ENCODE peak calls at places on chromosomes 11 and 22, in nine cellular contexts. S is left lung, Q is uterus, K is fibroblast of lung, R is Peyer's patch, H is IMR-90, W is ovary, J is bronchial epithelial cell, G is psoas muscle. A is an unnamed sample. For H3K36me3, the result is how much of the 10 kb centered on the place peaks cover.

GRCh38 chr11:76234704-76235232 is 28.5 kb upstream of the WNT11 start:
- DNase-seq in S (peak), Q (peak), K (no peak), R (no peak), H (no peak), W (peak), J (peak), G (peak), A (peak)

GRCh38 chr22:40030757-40031092 is 36.0 kb downstream of the FAM83F start:
- DNase-seq in S (no peak), Q (no peak), K (no peak), R (no peak), H (no peak), W (no peak), J (no peak), G (no peak), A (no peak)

GRCh38 chr22:36587289-36588154 is 58.6 kb upstream of the EIF3D start:
- DNase-seq in S (no peak), Q (no peak), K (peak), R (no peak), H (peak), W (no peak), J (no peak), G (no peak), A (peak)

GRCh38 chr11:44006882-44007495 is 40.8 kb upstream of the ACCSL start:
- DNase-seq in S (no peak), Q (peak), K (no peak), R (no peak), H (no peak), W (peak), J (no peak), G (no peak), A (peak)

GRCh38 chr11:114260483-114260882 is 35.7 kb upstream of the NNMT start:
- DNase-seq in S (no peak), Q (no peak), K (no peak), R (no peak), H (no peak), W (no peak), J (no peak), G (no peak), A (no peak)

GRCh38 chr11:1205987-1206331 is 16.9 kb upstream of the MUC5B start:
- DNase-seq in S (no peak), Q (no peak), K (no peak), R (peak), H (no peak), W (no peak), J (no peak), G (no peak), A (peak)

GRCh38 chr11:71548120-71548519 is at the start of gene KRTAP5-9:
- DNase-seq in S (no peak), Q (no peak), K (no peak), R (no peak), H (no peak), W (no peak), J (no peak), G (no peak), A (peak)

GRCh38 chr11:60899021-60899936 is 7.1 kb downstream of the PRPF19 start:
- DNase-seq in S (no peak), Q (no peak), K (peak), R (no peak), H (peak), W (no peak), J (peak), G (no peak), A (no peak)

GRCh38 chr11:117818036-117818858 is 6.3 kb downstream of the FXYD2 start:
- DNase-seq in S (no peak), Q (no peak), K (peak), R (no peak), H (peak), W (no peak), J (peak), G (no peak), A (peak)

GRCh38 chr22:45925811-45926351 is 51.1 kb downstream of the WNT7B start:
- DNase-seq in S (no peak), Q (no peak), K (peak), R (no peak), H (no peak), W (no peak), J (peak), G (no peak), A (no peak)

GRCh38 chr22:49327411-49327810 is 500.3 kb downstream of the BRD1 start:
- DNase-seq in S (peak), Q (no peak), K (no peak), R (peak), H (no peak), W (no peak), J (no peak), G (no peak), A (peak)

GRCh38 chr11:41499429-41499828 is 40.0 kb upstream of the LRRC4C start:
- DNase-seq in S (no peak), Q (no peak), K (peak), R (no peak), H (no peak), W (no peak), J (no peak), G (no peak), A (no peak)

GRCh38 chr11:86370171-86370570 is 4.5 kb upstream of the CCDC81 start:
- DNase-seq in S (no peak), Q (no peak), K (no peak), R (no peak), H (no peak), W (no peak), J (no peak), G (no peak), A (no peak)

GRCh38 chr22:18057568-18058209 is 20.1 kb upstream of the PEX26 start:
- DNase-seq in S (peak), Q (peak), K (peak), R (no peak), H (peak), W (peak), J (peak), G (peak), A (peak)

GRCh38 chr11:61480261-61480660 is 28.3 kb upstream of the LRRC10B start:
- DNase-seq in S (no peak), Q (no peak), K (no peak), R (no peak), H (no peak), W (no peak), J (no peak), G (no peak), A (no peak)

DNA sequence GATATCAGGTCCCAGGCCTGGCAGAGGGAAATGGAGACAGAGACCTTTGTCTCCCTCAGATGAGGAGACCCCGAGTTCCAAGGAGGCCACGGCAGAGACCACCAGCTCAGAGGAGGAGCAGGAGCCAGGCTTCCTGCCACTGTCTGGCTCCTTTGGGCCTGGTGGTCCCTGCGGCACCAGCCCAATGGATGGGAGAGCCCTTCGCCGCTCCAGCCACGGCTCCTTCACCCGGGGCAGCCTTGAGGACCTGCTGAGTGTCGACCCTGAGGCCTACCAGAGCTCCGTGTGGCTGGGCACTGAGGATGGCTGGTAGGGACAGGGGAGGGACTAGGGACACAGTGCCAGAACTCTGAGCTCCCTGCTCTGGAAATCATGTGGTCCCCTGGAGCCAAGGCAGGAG is 13.1 kb upstream of the RELT start:
- DNase-seq in S (no peak), Q (no peak), K (no peak), R (no peak), H (no peak), W (no peak), J (no peak), G (no peak), A (no peak)
- H3K36me3 ChIP-seq in S (half or more), Q (under half), K (half or more), R (under half), H (half or more), W (under half), J (under half), G (half or more), A (under half)

GRCh38 chr11:46353706-46354105 is 6.4 kb downstream of the DGKZ start:
- DNase-seq in S (no peak), Q (peak), K (peak), R (no peak), H (peak), W (no peak), J (peak), G (no peak), A (no peak)
- H3K36me3 ChIP-seq in S (under half), Q (under half), K (under half), R (under half), H (under half), W (under half), J (under half), G (under half), A (under half)

GRCh38 chr22:29830585-29830984 is 7.5 kb downstream of the ASCC2 start:
- DNase-seq in S (no peak), Q (no peak), K (no peak), R (no peak), H (no peak), W (no peak), J (no peak), G (peak), A (no peak)

GRCh38 chr22:29833392-29833949 is 4.6 kb downstream of the ASCC2 start:
- DNase-seq in S (no peak), Q (no peak), K (no peak), R (no peak), H (no peak), W (no peak), J (no peak), G (no peak), A (no peak)

GRCh38 chr22:29831958-29832357 is 6.1 kb downstream of the ASCC2 start:
- DNase-seq in S (no peak), Q (no peak), K (no peak), R (no peak), H (no peak), W (no peak), J (no peak), G (no peak), A (no peak)

GRCh38 chr22:29827091-29827490 is 11.0 kb downstream of the ASCC2 start:
- DNase-seq in S (no peak), Q (no peak), K (peak), R (no peak), H (no peak), W (no peak), J (no peak), G (no peak), A (no peak)

DNA sequence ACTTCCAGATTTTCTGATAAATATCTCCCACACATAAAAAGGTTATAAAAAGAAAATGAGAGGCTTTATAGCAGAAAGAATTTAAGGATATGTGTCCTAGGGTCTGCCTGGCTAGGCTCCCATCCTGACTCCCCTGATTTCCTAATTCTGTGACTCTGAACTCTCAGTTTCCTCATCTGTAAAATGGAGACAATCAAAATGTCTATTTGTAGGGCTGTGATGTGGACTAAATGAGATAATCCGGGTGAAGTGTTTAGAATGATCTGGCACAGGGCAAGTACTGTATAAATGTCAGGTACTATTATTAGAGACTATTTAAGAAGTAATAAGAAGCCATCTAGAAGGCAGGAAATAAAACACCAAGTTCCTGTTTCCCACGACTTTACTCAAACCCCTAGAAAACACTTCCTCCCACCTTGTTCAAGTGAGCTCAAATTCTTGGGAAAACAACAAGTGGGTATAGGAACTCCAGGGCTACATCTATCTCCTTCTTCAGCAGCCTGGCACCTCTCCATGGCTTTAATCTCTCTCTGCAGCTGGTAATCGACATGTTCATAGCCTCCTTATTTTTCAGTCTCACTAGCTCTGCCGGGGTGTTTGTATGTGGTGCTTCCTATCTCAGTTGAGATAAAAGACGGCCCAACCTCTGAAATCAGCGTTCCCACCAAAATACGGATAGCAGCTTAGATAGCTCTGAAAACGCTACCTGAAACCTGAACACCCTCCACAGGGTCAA is 6.7 kb downstream of the ASCC2 start:
- DNase-seq in S (no peak), Q (no peak), K (no peak), R (no peak), H (no peak), W (no peak), J (no peak), G (no peak), A (no peak)
- H3K36me3 ChIP-seq in S (half or more), Q (under half), K (under half), R (under half), H (under half), W (under half), J (under half), G (half or more), A (under half)

DNA sequence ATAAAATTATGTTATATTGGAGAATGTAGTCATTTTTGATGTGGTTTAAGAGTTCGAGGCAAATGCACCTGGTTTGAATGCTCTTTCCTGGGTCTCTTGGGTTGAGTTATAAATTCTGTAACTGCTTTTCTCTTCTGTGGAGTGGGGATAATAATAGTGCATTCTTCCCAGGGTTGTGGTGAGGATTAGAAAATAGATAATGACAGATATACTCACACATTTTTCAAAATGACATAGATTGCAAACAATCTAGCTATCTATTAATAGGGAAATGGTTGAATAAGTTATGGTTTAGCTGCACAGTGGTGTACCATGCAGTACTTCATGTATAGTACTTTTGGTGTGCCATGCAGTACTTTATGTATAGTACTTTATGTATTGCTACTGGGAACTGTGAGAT is 67.4 kb downstream of the SWAP70 start:
- DNase-seq in S (no peak), Q (no peak), K (no peak), R (no peak), H (no peak), W (no peak), J (no peak), G (no peak), A (no peak)
- H3K36me3 ChIP-seq in S (half or more), Q (under half), K (under half), R (under half), H (under half), W (under half), J (under half), G (under half), A (under half)

A was measured in aorta.